ENCODE peak calls at places on chromosome 1, in seven cellular contexts. W is brain microvascular endothelial cell; X is glutamatergic neuron; U is activated T-helper 9 cell treated with anti-CD3 and anti-CD28 coated beads, Interleukin-2, amount 50 U/mL, for 16 hours; R is T-helper 1 cell; H is lower leg skin; F is neural crest cell. G is an unnamed sample.

GRCh38 chr1:223770621-223771315 is 58.4 kb downstream of the CAPN2 start:
- DNase-seq in R (no peak), H (no peak), X (no peak), F (no peak), U (no peak), W (no peak), G (no peak)

GRCh38 chr1:186536272-186536905 is 75.5 kb upstream of the PDC start:
- DNase-seq in F (no peak), U (no peak), R (no peak), H (no peak), X (no peak), W (peak), G (no peak)

GRCh38 chr1:222242492-222242891 is 305.4 kb downstream of the HHIPL2 start:
- DNase-seq in R (no peak), F (no peak), X (no peak), W (no peak), H (no peak), U (no peak), G (no peak)

GRCh38 chr1:183841550-183841949 is 36.6 kb downstream of the RGL1 start:
- DNase-seq in U (no peak), W (no peak), H (no peak), F (no peak), X (no peak), R (no peak), G (no peak)

GRCh38 chr1:228066891-228067654 is 15.4 kb upstream of the ARF1 start:
- DNase-seq in U (no peak), F (no peak), R (no peak), H (peak), W (no peak), X (no peak), G (no peak)

GRCh38 chr1:227848430-227848932 is 33.0 kb downstream of the PRSS38 start:
- DNase-seq in F (no peak), W (no peak), H (no peak), X (no peak), R (no peak), U (no peak), G (no peak)

GRCh38 chr1:209652121-209652742 is at the start of gene LAMB3:
- DNase-seq in U (no peak), H (peak), R (no peak), W (no peak), F (no peak), X (no peak), G (peak)

GRCh38 chr1:155003227-155003765 is 694 bp downstream of the ZBTB7B start:
- DNase-seq in H (peak), U (no peak), R (no peak), F (no peak), W (no peak), X (no peak), G (peak)

GRCh38 chr1:31036749-31037500 is 28.6 kb downstream of the PUM1 start:
- DNase-seq in F (no peak), R (no peak), W (peak), U (no peak), X (no peak), H (no peak), G (no peak)

GRCh38 chr1:24704411-24705259 is 40.6 kb upstream of the CLIC4 start:
- DNase-seq in W (peak), X (no peak), F (no peak), H (no peak), R (no peak), U (no peak), G (no peak)

GRCh38 chr1:246679211-246680177 is 44.7 kb upstream of the SCCPDH start:
- DNase-seq in H (no peak), X (no peak), U (no peak), R (no peak), F (no peak), W (no peak), G (no peak)

GRCh38 chr1:43541721-43542401 is 11.2 kb downstream of the PTPRF start:
- DNase-seq in H (peak), F (no peak), U (no peak), X (no peak), R (no peak), W (no peak), G (peak)